ENCODE peak calls at places on chromosome 7, in six cellular contexts. One of them, this sample, is unnamed.

GRCh38 chr7:2093841-2094220 is 138.9 kb downstream of the MAD1L1 start:
- DNase-seq in body of pancreas: no peak
- DNase-seq in GM12891: no peak
- DNase-seq in HCT116: no peak
- DNase-seq in stomach: no peak
- DNase-seq in breast epithelium: no peak
- DNase-seq in this sample: no peak

GRCh38 chr7:128041203-128041602 is 10.0 kb upstream of the LRRC4 start:
- DNase-seq in body of pancreas: no peak
- DNase-seq in GM12891: no peak
- DNase-seq in HCT116: no peak
- DNase-seq in stomach: no peak
- DNase-seq in breast epithelium: no peak
- DNase-seq in this sample: no peak

GRCh38 chr7:34841326-34841725 is 183.3 kb downstream of the NPSR1 start:
- DNase-seq in body of pancreas: no peak
- DNase-seq in GM12891: no peak
- DNase-seq in HCT116: no peak
- DNase-seq in stomach: no peak
- DNase-seq in breast epithelium: no peak
- DNase-seq in this sample: no peak

GRCh38 chr7:139575338-139575680 is 51.8 kb downstream of the CLEC2L start:
- DNase-seq in body of pancreas: no peak
- DNase-seq in GM12891: no peak
- DNase-seq in HCT116: no peak
- DNase-seq in stomach: peak
- DNase-seq in breast epithelium: no peak
- DNase-seq in this sample: no peak

GRCh38 chr7:82507976-82508677 is 64.5 kb upstream of the CACNA2D1 start:
- DNase-seq in body of pancreas: peak
- DNase-seq in GM12891: no peak
- DNase-seq in HCT116: no peak
- DNase-seq in stomach: peak
- DNase-seq in breast epithelium: no peak
- DNase-seq in this sample: no peak

GRCh38 chr7:114426380-114426779 is 11.8 kb downstream of the FOXP2 start:
- DNase-seq in body of pancreas: no peak
- DNase-seq in GM12891: no peak
- DNase-seq in HCT116: no peak
- DNase-seq in stomach: no peak
- DNase-seq in breast epithelium: no peak
- DNase-seq in this sample: no peak

GRCh38 chr7:121393005-121393366 is 3.1 kb downstream of the FAM3C start:
- DNase-seq in body of pancreas: no peak
- DNase-seq in GM12891: no peak
- DNase-seq in HCT116: no peak
- DNase-seq in stomach: no peak
- DNase-seq in breast epithelium: no peak
- DNase-seq in this sample: no peak

GRCh38 chr7:152925412-152926147 is 166.0 kb downstream of the ACTR3B start:
- DNase-seq in body of pancreas: peak
- DNase-seq in GM12891: no peak
- DNase-seq in HCT116: no peak
- DNase-seq in stomach: no peak
- DNase-seq in breast epithelium: peak
- DNase-seq in this sample: no peak

GRCh38 chr7:142811154-142811737 is 40.5 kb downstream of the PRSS2 start:
- DNase-seq in body of pancreas: peak
- DNase-seq in GM12891: no peak
- DNase-seq in HCT116: peak
- DNase-seq in stomach: no peak
- DNase-seq in breast epithelium: no peak
- DNase-seq in this sample: no peak

GRCh38 chr7:102890292-102890970 is 22.4 kb upstream of the LRRC17 start:
- DNase-seq in body of pancreas: no peak
- DNase-seq in GM12891: no peak
- DNase-seq in HCT116: no peak
- DNase-seq in stomach: no peak
- DNase-seq in breast epithelium: no peak
- DNase-seq in this sample: no peak
- TF ChIP-seq POLR2A in body of pancreas: no peak
- TF ChIP-seq POLR2A in GM12891: no peak
- TF ChIP-seq POLR2A in HCT116: no peak
- TF ChIP-seq POLR2A in stomach: no peak
- TF ChIP-seq POLR2A in breast epithelium: no peak
- TF ChIP-seq POLR2A in this sample: no peak

GRCh38 chr7:32089256-32089655 is 19.0 kb upstream of the PDE1C start:
- DNase-seq in body of pancreas: no peak
- DNase-seq in GM12891: no peak
- DNase-seq in HCT116: no peak
- DNase-seq in stomach: no peak
- DNase-seq in breast epithelium: no peak
- DNase-seq in this sample: no peak
- TF ChIP-seq POLR2A in body of pancreas: no peak
- TF ChIP-seq POLR2A in GM12891: no peak
- TF ChIP-seq POLR2A in HCT116: no peak
- TF ChIP-seq POLR2A in stomach: no peak
- TF ChIP-seq POLR2A in breast epithelium: no peak
- TF ChIP-seq POLR2A in this sample: no peak

GRCh38 chr7:43873300-43873699 is 4.0 kb upstream of the MRPS24 start:
- DNase-seq in body of pancreas: peak
- DNase-seq in GM12891: no peak
- DNase-seq in HCT116: peak
- DNase-seq in stomach: no peak
- DNase-seq in breast epithelium: no peak
- DNase-seq in this sample: peak
- TF ChIP-seq POLR2A in body of pancreas: no peak
- TF ChIP-seq POLR2A in GM12891: no peak
- TF ChIP-seq POLR2A in HCT116: no peak
- TF ChIP-seq POLR2A in stomach: no peak
- TF ChIP-seq POLR2A in breast epithelium: no peak
- TF ChIP-seq POLR2A in this sample: no peak

DNA sequence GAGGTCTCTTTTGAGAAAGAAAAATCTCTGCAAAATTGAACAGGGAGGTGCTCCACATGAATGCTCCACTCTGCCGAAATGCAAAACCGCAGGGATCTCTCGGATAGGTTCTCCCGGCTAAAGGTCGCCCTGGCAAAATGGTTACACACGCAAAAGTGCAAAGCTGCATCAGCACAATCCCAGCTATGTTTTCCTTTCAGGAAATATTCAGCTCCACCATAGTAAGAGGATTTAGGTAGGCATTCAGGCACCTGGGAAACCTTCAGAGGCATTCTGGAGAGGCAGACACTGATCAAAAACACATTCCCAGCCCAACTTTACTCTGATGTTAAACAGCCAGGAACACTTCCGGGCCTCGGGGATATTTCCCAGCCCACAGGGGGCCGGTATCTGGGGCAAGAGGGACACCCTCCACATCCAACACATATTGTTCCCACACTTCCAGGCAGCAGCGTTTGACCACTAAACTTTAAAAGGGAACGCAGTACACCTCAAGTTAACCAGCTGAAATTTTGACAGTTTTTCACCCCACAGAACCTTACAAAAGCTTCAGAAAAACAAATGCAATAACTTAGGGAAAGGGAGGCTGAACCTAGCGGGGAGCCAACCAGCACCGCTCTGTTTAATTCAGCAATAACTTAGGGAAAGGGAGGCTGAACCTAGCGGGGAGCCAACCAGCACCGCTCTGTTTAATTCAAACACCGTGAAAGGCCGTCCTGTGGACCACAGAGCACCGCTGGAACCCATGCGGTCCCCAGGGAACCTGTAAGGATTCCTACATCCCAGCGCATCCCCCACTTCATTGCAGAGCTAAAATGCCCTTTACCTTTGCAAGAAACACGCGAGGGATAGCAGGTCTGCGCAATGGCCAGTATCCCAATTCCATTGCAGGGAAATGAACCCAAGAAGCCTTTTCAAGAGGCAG is 45.9 kb downstream of the TNS3 start:
- DNase-seq in body of pancreas: no peak
- DNase-seq in GM12891: no peak
- DNase-seq in HCT116: no peak
- DNase-seq in stomach: no peak
- DNase-seq in breast epithelium: no peak
- DNase-seq in this sample: no peak
- TF ChIP-seq POLR2A in body of pancreas: no peak
- TF ChIP-seq POLR2A in GM12891: no peak
- TF ChIP-seq POLR2A in HCT116: no peak
- TF ChIP-seq POLR2A in stomach: no peak
- TF ChIP-seq POLR2A in breast epithelium: no peak
- TF ChIP-seq POLR2A in this sample: no peak

DNA sequence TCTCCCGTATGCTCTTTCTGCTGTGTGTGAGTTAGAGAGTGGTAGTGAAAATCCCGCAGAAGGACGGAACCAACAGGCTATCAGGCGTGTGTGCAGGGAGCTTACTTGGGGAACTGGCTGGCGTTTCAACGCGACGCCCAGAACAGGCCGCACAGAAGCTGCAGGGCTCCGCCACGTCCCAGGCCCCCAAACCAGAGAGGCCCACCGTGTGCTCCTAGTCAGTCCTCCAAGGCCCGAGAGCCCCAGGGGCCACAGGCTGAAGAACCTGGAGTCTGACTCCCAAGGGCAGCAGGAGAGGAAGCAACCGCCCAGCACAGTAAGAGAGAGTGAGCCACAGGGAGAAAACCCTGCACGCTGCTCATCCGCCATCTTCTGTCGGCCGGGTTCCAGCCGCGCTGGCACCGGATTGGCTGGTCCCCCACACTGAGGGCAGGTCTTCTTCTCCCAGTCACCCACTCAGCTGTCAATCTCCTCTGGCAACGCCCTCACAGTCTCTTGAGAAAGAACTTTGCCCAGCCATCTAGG is 730.6 kb upstream of the VSTM2A start:
- DNase-seq in body of pancreas: peak
- DNase-seq in GM12891: no peak
- DNase-seq in HCT116: no peak
- DNase-seq in stomach: no peak
- DNase-seq in breast epithelium: no peak
- DNase-seq in this sample: no peak
- TF ChIP-seq POLR2A in body of pancreas: no peak
- TF ChIP-seq POLR2A in GM12891: no peak
- TF ChIP-seq POLR2A in HCT116: no peak
- TF ChIP-seq POLR2A in stomach: no peak
- TF ChIP-seq POLR2A in breast epithelium: no peak
- TF ChIP-seq POLR2A in this sample: no peak

DNA sequence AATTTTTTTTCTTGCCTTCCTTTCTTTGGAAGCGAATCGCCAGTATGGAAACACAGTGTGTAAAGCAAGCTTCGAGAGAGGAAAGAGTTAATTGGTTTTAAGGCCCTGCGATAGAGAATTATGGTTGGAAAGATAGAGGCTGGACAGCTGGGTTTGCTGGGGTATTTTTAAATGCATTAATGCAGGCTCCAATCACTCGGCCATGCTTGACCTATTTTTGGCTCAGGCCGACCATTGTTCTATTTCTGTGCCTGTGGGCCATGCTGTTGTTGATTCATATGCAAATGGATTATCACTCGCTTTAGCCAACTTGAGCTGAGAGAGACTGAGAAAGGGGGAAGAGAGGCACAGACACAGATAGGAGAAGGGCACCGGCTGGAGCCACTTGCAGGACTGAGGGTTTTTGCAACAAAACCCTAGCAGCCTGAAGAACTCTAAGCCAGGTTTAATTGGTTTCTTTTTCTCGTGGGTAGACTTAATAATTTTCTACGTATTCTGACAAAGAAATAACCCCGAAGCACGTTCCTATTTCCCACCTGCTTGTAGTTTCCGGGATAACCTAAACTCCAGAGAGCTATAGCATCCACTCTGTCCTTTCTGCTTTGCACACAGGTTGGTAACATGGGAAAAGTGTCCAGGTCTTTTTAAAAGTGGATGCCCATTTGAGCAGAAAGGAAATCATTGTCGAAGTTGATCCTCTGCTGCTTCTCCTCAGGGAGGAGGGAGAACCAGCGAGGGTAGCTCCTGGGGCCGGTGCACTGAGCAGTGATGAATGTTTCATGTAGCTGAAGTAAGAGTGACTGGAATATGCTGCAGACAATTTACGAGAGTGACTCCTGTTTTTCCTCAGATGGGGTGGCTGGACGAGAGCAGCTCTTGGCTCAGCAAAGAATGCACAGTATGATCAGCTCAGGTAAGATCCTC is at the start of gene HDAC9:
- DNase-seq in body of pancreas: peak
- DNase-seq in GM12891: no peak
- DNase-seq in HCT116: no peak
- DNase-seq in stomach: no peak
- DNase-seq in breast epithelium: no peak
- DNase-seq in this sample: no peak
- TF ChIP-seq POLR2A in body of pancreas: no peak
- TF ChIP-seq POLR2A in GM12891: peak
- TF ChIP-seq POLR2A in HCT116: no peak
- TF ChIP-seq POLR2A in stomach: no peak
- TF ChIP-seq POLR2A in breast epithelium: no peak
- TF ChIP-seq POLR2A in this sample: no peak

This sample was measured in sigmoid colon.